ENCODE peak calls at places on chromosomes 7 and 10, in seven cellular contexts. L, O, E, W, P, C and Z are unnamed samples.

GRCh38 chr7:115678049-115678982 is 352.2 kb downstream of the TFEC start:
- DNase-seq in O (no peak), E (no peak), C (no peak), L (no peak), W (peak; percentile 32), P (no peak), Z (no peak)

GRCh38 chr7:132650498-132650897 is 74.2 kb upstream of the PLXNA4 start:
- DNase-seq in O (no peak), W (peak; percentile 70), L (no peak), C (no peak), P (no peak), E (peak; percentile 20), Z (no peak)

GRCh38 chr7:84042110-84042539 is 152.5 kb downstream of the SEMA3A start:
- DNase-seq in W (peak; percentile 83), O (no peak), E (peak; percentile 92), C (no peak), P (no peak), L (no peak), Z (no peak)

GRCh38 chr7:102472126-102473041 is 6.3 kb downstream of the POLR2J start:
- DNase-seq in E (no peak), C (no peak), L (no peak), P (no peak), W (no peak), O (no peak), Z (no peak)

GRCh38 chr7:35495377-35495776 is 199.6 kb downstream of the HERPUD2 start:
- DNase-seq in W (no peak), L (no peak), E (no peak), P (no peak), O (no peak), C (no peak), Z (no peak)

GRCh38 chr10:26969145-26969926 is 108.6 kb upstream of the ABI1 start:
- DNase-seq in W (no peak), P (no peak), O (peak; percentile 29), L (no peak), C (no peak), E (no peak), Z (no peak)

GRCh38 chr10:1963341-1963740 is 226.0 kb upstream of the ADARB2 start:
- DNase-seq in C (no peak), O (no peak), L (no peak), W (no peak), P (no peak), E (no peak), Z (no peak)

GRCh38 chr7:106279425-106280182 is 5.2 kb downstream of the NAMPT start:
- DNase-seq in L (no peak), P (no peak), O (peak; percentile 69), C (no peak), E (no peak), W (no peak), Z (no peak)

GRCh38 chr10:93678386-93678785 is 24.0 kb downstream of the FRA10AC1 start:
- DNase-seq in E (no peak), W (no peak), C (no peak), P (no peak), L (no peak), O (no peak), Z (no peak)

GRCh38 chr7:134831862-134832261 is 52.4 kb downstream of the CALD1 start:
- DNase-seq in L (no peak), C (no peak), E (no peak), P (no peak), O (no peak), W (no peak), Z (no peak)

GRCh38 chr10:109899578-109900355 is 23.5 kb downstream of the XPNPEP1 start:
- DNase-seq in O (no peak), W (no peak), E (no peak), L (no peak), P (no peak), C (no peak), Z (no peak)

GRCh38 chr7:94276797-94277196 is 117.9 kb upstream of the COL1A2 start:
- DNase-seq in W (peak; percentile 46), L (no peak), P (no peak), C (no peak), E (peak; percentile 64), O (no peak), Z (no peak)